ENCODE peak calls at places on chromosomes 1 and 21, in five cellular contexts. X is spleen, Z is GM23338, P is SK-N-SH, L is stomach. U is an unnamed sample. For H3K36me3, the result is how much of the 10 kb centered on the place peaks cover.

GRCh38 chr1:241703001-241703400 is 50.9 kb downstream of the WDR64 start:
- DNase-seq in X (no peak), Z (no peak), P (no peak), L (no peak), U (no peak)

GRCh38 chr21:41634211-41634694 is 126.3 kb upstream of the TMPRSS2 start:
- DNase-seq in X (no peak), Z (peak), P (no peak), L (no peak), U (no peak)

GRCh38 chr1:244291867-244292180 is 159.9 kb downstream of the ADSS2 start:
- DNase-seq in X (no peak), Z (no peak), P (no peak), L (no peak), U (no peak)

GRCh38 chr1:156528875-156529425 is 28.4 kb upstream of the MEF2D start:
- DNase-seq in X (no peak), Z (no peak), P (no peak), L (no peak), U (no peak)

GRCh38 chr1:91583326-91583755 is 82.7 kb downstream of the CDC7 start:
- DNase-seq in X (no peak), Z (no peak), P (no peak), L (no peak), U (peak)

GRCh38 chr1:62438163-62438562 is 1.3 kb downstream of the USP1 start:
- DNase-seq in X (no peak), Z (peak), P (no peak), L (no peak), U (no peak)

GRCh38 chr1:224543453-224543852 is 72.7 kb upstream of the CNIH3 start:
- DNase-seq in X (no peak), Z (no peak), P (no peak), L (no peak), U (peak)

GRCh38 chr1:192516776-192517297 is 58.7 kb upstream of the RGS1 start:
- DNase-seq in X (no peak), Z (no peak), P (no peak), L (no peak), U (no peak)

GRCh38 chr1:47881505-47882442 is 115.4 kb downstream of the TRABD2B start:
- DNase-seq in X (no peak), Z (no peak), P (peak), L (no peak), U (no peak)

GRCh38 chr1:230139741-230140140 is 72.7 kb downstream of the GALNT2 start:
- DNase-seq in X (no peak), Z (no peak), P (no peak), L (no peak), U (no peak)

GRCh38 chr1:34066921-34067603 is 98.0 kb downstream of the CSMD2 start:
- DNase-seq in X (no peak), Z (no peak), P (no peak), L (no peak), U (no peak)

GRCh38 chr1:185170291-185170848 is 13.4 kb downstream of the SWT1 start:
- DNase-seq in X (no peak), Z (peak), P (peak), L (no peak), U (no peak)

GRCh38 chr1:47675721-47676120 is 237.9 kb downstream of the FOXD2 start:
- DNase-seq in X (no peak), Z (no peak), P (no peak), L (peak), U (no peak)

GRCh38 chr1:30331415-30332065 is 391.8 kb downstream of the MATN1 start:
- DNase-seq in X (no peak), Z (no peak), P (no peak), L (no peak), U (peak)

GRCh38 chr21:37225440-37225839 is 41.7 kb downstream of the VPS26C start:
- DNase-seq in X (no peak), Z (no peak), P (no peak), L (no peak), U (no peak)

GRCh38 chr21:28431527-28432200 is 561.0 kb downstream of the LTN1 start:
- DNase-seq in X (no peak), Z (no peak), P (no peak), L (no peak), U (no peak)

GRCh38 chr1:234437423-234438171 is 41.4 kb downstream of the TARBP1 start:
- DNase-seq in X (no peak), Z (no peak), P (peak), L (peak), U (no peak)

GRCh38 chr21:44686843-44687561 is 5.0 kb upstream of the KRTAP12-1 start:
- DNase-seq in X (no peak), Z (peak), P (no peak), L (no peak), U (peak)

GRCh38 chr1:207064546-207064945 is 11.5 kb downstream of the PFKFB2 start:
- DNase-seq in X (no peak), Z (no peak), P (no peak), L (peak), U (no peak)

GRCh38 chr1:172758242-172758641 is 99.3 kb downstream of the FASLG start:
- DNase-seq in X (no peak), Z (no peak), P (no peak), L (no peak), U (no peak)

GRCh38 chr1:72122099-72122893 is 160.0 kb downstream of the NEGR1 start:
- DNase-seq in X (no peak), Z (no peak), P (no peak), L (no peak), U (no peak)

GRCh38 chr1:79633456-79633855 is 626.9 kb upstream of the ADGRL4 start:
- DNase-seq in X (no peak), Z (no peak), P (no peak), L (no peak), U (no peak)

GRCh38 chr1:218668151-218668550 is 323.0 kb downstream of the TGFB2 start:
- DNase-seq in X (no peak), Z (no peak), P (no peak), L (no peak), U (no peak)

DNA sequence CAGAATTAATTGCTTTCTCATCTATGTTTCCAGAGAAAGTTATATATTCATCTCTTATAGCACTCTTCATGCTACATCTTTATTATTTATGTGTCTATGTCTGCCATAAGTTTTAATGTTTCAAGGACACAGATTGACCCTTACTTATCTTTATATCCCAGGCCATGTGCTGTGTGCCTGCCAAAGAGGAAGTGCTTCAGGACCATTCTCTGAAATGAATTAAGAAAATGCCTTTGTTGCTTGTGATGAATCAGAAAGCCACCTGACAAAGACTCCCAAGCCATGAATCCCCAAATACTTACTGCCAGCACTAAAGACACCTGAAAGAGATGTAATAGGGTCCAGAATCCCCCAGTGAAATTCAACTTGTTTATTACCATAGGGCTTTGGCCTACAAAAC is 342.1 kb upstream of the C1orf87 start:
- DNase-seq in X (no peak), Z (no peak), P (no peak), L (no peak), U (no peak)
- H3K36me3 ChIP-seq in X (under half), Z (under half), P (under half), L (under half), U (under half)

GRCh38 chr1:41664861-41665640 is 180.6 kb upstream of the EDN2 start:
- DNase-seq in X (no peak), Z (peak), P (no peak), L (no peak), U (no peak)
- TF ChIP-seq POLR2AphosphoS5 in X (no peak), Z (no peak), P (no peak), L (no peak), U (no peak)

DNA sequence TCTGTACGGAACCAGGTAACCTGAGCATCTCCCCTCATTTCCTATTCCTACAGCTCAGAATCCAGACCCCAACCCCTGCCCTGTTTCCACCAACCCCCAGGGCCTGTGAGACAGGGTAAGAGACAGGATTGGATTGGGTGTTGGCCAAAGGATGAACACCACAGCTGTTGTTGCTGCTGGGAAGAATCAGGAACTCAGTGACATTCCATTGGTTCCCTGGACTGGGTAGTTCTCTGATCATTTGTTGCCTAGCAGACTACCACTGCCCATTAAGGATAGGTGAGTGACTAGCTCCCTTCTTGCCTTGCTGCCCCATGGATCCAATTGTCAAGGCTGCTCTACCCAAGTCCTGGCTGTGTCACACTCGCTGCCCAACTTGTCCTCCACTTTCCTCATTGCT is 10.0 kb downstream of the NCSTN start:
- DNase-seq in X (no peak), Z (no peak), P (no peak), L (no peak), U (no peak)
- H3K36me3 ChIP-seq in X (half or more), Z (under half), P (half or more), L (half or more), U (half or more)

GRCh38 chr21:25837545-25838263 is 102.9 kb downstream of the GABPA start:
- DNase-seq in X (no peak), Z (no peak), P (no peak), L (no peak), U (no peak)
- TF ChIP-seq POLR2AphosphoS5 in X (no peak), Z (no peak), P (no peak), L (no peak), U (no peak)